ENCODE peak calls at places on chromosomes 12 and 14, in five cellular contexts. A is stimulated activated CD8-positive, alpha-beta memory T cell treated with anti-CD3 and anti-CD28 coated beads, Interleukin-4, amount 100 ng/mL, for 1 hour; S is C1 segment of cervical spinal cord; V is left cardiac atrium; I is CD4-positive, CD25-positive, alpha-beta regulatory T cell. C is an unnamed sample.

GRCh38 chr12:26936559-26937442 is 980 bp downstream of the INTS13 start:
- DNase-seq in I (peak), S (no peak), V (no peak), A (no peak), C (no peak)

GRCh38 chr12:76688001-76688400 is 75.9 kb upstream of the ZDHHC17 start:
- DNase-seq in A (no peak), V (no peak), I (no peak), S (no peak), C (no peak)

GRCh38 chr12:28698541-28698940 is 450.5 kb upstream of the FAR2 start:
- DNase-seq in I (no peak), A (no peak), V (no peak), S (no peak), C (no peak)

GRCh38 chr12:132089407-132089910 is 54.7 kb downstream of the DDX51 start:
- DNase-seq in A (no peak), V (no peak), I (no peak), S (no peak), C (no peak)

GRCh38 chr12:62230652-62231051 is 29.6 kb upstream of the USP15 start:
- DNase-seq in I (no peak), A (no peak), S (no peak), V (no peak), C (no peak)

GRCh38 chr14:95515523-95516517 is 630 bp downstream of the SYNE3 start:
- DNase-seq in A (peak), S (peak), I (peak), V (peak), C (peak)

GRCh38 chr14:73233564-73233963 is 3.7 kb upstream of the PAPLN start:
- DNase-seq in S (no peak), A (no peak), V (no peak), I (no peak), C (no peak)

GRCh38 chr12:19759229-19759628 is 319.9 kb downstream of the AEBP2 start:
- DNase-seq in I (no peak), S (no peak), V (no peak), A (no peak), C (no peak)

GRCh38 chr12:23342407-23342806 is 607.1 kb downstream of the SOX5 start:
- DNase-seq in V (no peak), I (no peak), A (no peak), S (no peak), C (no peak)

GRCh38 chr14:28294834-28295440 is 471.6 kb upstream of the FOXG1 start:
- DNase-seq in S (no peak), I (no peak), V (no peak), A (no peak), C (no peak)

GRCh38 chr12:913919-914718 is 35.4 kb downstream of the RAD52 start:
- DNase-seq in I (no peak), V (no peak), A (no peak), S (no peak), C (no peak)

GRCh38 chr12:57727758-57728395 is 10.7 kb downstream of the AGAP2 start:
- DNase-seq in V (no peak), I (no peak), S (no peak), A (no peak), C (no peak)

GRCh38 chr14:65622703-65623102 is 210.2 kb downstream of the FUT8 start:
- DNase-seq in A (no peak), S (no peak), V (no peak), I (no peak), C (no peak)

GRCh38 chr14:26738571-26738970 is 140.7 kb upstream of the NOVA1 start:
- DNase-seq in A (no peak), S (no peak), I (no peak), V (no peak), C (no peak)

GRCh38 chr12:111942557-111942956 is 70.4 kb downstream of the TMEM116 start:
- DNase-seq in V (no peak), S (no peak), A (no peak), I (no peak), C (no peak)

GRCh38 chr12:120352117-120352516 is 16.8 kb downstream of the MSI1 start:
- DNase-seq in V (no peak), S (no peak), A (no peak), I (no peak), C (no peak)